ENCODE peak calls at places on chromosome 21, in seven cellular contexts. B, R, M, L, J, X and Q are unnamed samples.

GRCh38 chr21:46352156-46352499 is 28.2 kb downstream of the PCNT start:
- DNase-seq in B (no peak), R (no peak), M (no peak), L (no peak), J (no peak), X (no peak), Q (no peak)

GRCh38 chr21:41318218-41318617 is 1.6 kb downstream of the FAM3B start:
- DNase-seq in B (no peak), R (no peak), M (no peak), L (no peak), J (no peak), X (no peak), Q (no peak)

GRCh38 chr21:37064841-37065240 is 8.0 kb downstream of the PIGP start:
- DNase-seq in B (no peak), R (no peak), M (no peak), L (no peak), J (no peak), X (no peak), Q (no peak)

GRCh38 chr21:45333583-45334121 is 46.0 kb upstream of the POFUT2 start:
- DNase-seq in B (no peak), R (peak; percentile 72), M (peak; percentile 25), L (no peak), J (peak; percentile 77), X (no peak), Q (peak; percentile 75)

GRCh38 chr21:31343680-31344480 is at the start of gene TIAM1:
- DNase-seq in B (peak; percentile 73), R (peak; percentile 75), M (peak; percentile 69), L (peak; percentile 32), J (peak; percentile 89), X (peak; percentile 79), Q (peak; percentile 86)

GRCh38 chr21:41622831-41623548 is 115.0 kb upstream of the TMPRSS2 start:
- DNase-seq in B (no peak), R (no peak), M (no peak), L (peak; percentile 19), J (no peak), X (no peak), Q (peak; percentile 67)

GRCh38 chr21:45981154-45981606 is 390 bp upstream of the COL6A1 start:
- DNase-seq in B (peak; percentile 85), R (peak; percentile 81), M (peak; percentile 51), L (no peak), J (peak; percentile 96), X (peak; percentile 88), Q (peak; percentile 77)

GRCh38 chr21:38258803-38259485 is 2.2 kb downstream of the KCNJ15 start:
- DNase-seq in B (no peak), R (peak; percentile 69), M (no peak), L (no peak), J (no peak), X (no peak), Q (no peak)

GRCh38 chr21:27649323-27649722 is 682.4 kb upstream of the ADAMTS5 start:
- DNase-seq in B (no peak), R (peak; percentile 95), M (peak; percentile 91), L (no peak), J (no peak), X (no peak), Q (peak; percentile 53)

GRCh38 chr21:44533121-44533890 is 6.7 kb downstream of the KRTAP10-1 start:
- DNase-seq in B (no peak), R (no peak), M (no peak), L (no peak), J (peak; percentile 52), X (no peak), Q (no peak)

GRCh38 chr21:44890338-44890931 is 16.9 kb upstream of the PTTG1IP start:
- DNase-seq in B (no peak), R (no peak), M (no peak), L (no peak), J (no peak), X (no peak), Q (no peak)

GRCh38 chr21:18677632-18678031 is 274.0 kb upstream of the TMPRSS15 start:
- DNase-seq in B (no peak), R (no peak), M (no peak), L (no peak), J (no peak), X (no peak), Q (no peak)

GRCh38 chr21:46559291-46559983 is 45.4 kb downstream of the S100B start:
- DNase-seq in B (peak; percentile 89), R (no peak), M (no peak), L (peak; percentile 50), J (no peak), X (no peak), Q (no peak)